ENCODE peak calls at places on chromosomes 11 and 22, in six cellular contexts. W is tibial nerve, G is fibroblast of the aortic adventitia, J is bronchial epithelial cell, Q is cardiac fibroblast, F is lower lobe of right lung. S is an unnamed sample.

GRCh38 chr11:65900125-65900898 is at the start of gene FOSL1:
- DNase-seq in W (peak; percentile 64), G (peak; percentile 93), J (peak; percentile 93), Q (peak; percentile 97), F (peak; percentile 96), S (peak; percentile 100)

GRCh38 chr22:40645579-40646197 is 9.2 kb upstream of the MRTFA start:
- DNase-seq in W (no peak), G (no peak), J (no peak), Q (no peak), F (no peak), S (no peak)

GRCh38 chr22:27986459-27986858 is 67.4 kb upstream of the PITPNB start:
- DNase-seq in W (no peak), G (no peak), J (no peak), Q (no peak), F (no peak), S (no peak)

GRCh38 chr11:56473252-56473651 is at the start of gene OR5M3:
- DNase-seq in W (no peak), G (no peak), J (no peak), Q (no peak), F (no peak), S (no peak)

GRCh38 chr11:76603202-76603601 is 67.3 kb downstream of the LRRC32 start:
- DNase-seq in W (no peak), G (no peak), J (no peak), Q (no peak), F (no peak), S (no peak)

GRCh38 chr22:46758867-46759290 is 3.6 kb upstream of the TBC1D22A start:
- DNase-seq in W (peak; percentile 42), G (peak; percentile 72), J (peak; percentile 62), Q (peak; percentile 81), F (peak; percentile 53), S (peak; percentile 76)

GRCh38 chr22:25059438-25059837 is 106.9 kb downstream of the KIAA1671 start:
- DNase-seq in W (no peak), G (no peak), J (no peak), Q (no peak), F (no peak), S (no peak)

GRCh38 chr11:102733232-102733875 is 8.6 kb upstream of the MMP8 start:
- DNase-seq in W (peak; percentile 35), G (peak; percentile 62), J (peak; percentile 64), Q (peak; percentile 39), F (peak; percentile 68), S (peak; percentile 80)

GRCh38 chr22:19035474-19036228 is 86.6 kb downstream of the DGCR2 start:
- DNase-seq in W (no peak), G (no peak), J (no peak), Q (no peak), F (peak; percentile 43), S (no peak)

GRCh38 chr22:50114221-50114981 is 24.6 kb downstream of the MOV10L1 start:
- DNase-seq in W (no peak), G (peak; percentile 96), J (peak; percentile 29), Q (peak; percentile 89), F (peak; percentile 78), S (peak; percentile 54)

GRCh38 chr11:62648185-62648966 is 2.0 kb upstream of the GANAB start:
- DNase-seq in W (no peak), G (no peak), J (no peak), Q (no peak), F (no peak), S (no peak)

GRCh38 chr11:21615871-21616270 is 577.0 kb upstream of the ANO5 start:
- DNase-seq in W (no peak), G (no peak), J (no peak), Q (no peak), F (no peak), S (no peak)

GRCh38 chr11:8631395-8632110 is 37.5 kb upstream of the STK33 start:
- DNase-seq in W (peak; percentile 57), G (peak; percentile 69), J (peak; percentile 60), Q (peak; percentile 73), F (no peak), S (peak; percentile 82)

GRCh38 chr11:4181780-4182721 is 87.5 kb downstream of the RRM1 start:
- DNase-seq in W (no peak), G (peak; percentile 50), J (peak; percentile 52), Q (peak; percentile 67), F (peak; percentile 68), S (peak; percentile 63)

GRCh38 chr22:22111267-22111751 is 128.7 kb upstream of the TOP3B start:
- DNase-seq in W (no peak), G (peak; percentile 77), J (peak; percentile 97), Q (peak; percentile 35), F (no peak), S (peak; percentile 99)

GRCh38 chr11:27557223-27557622 is 50.7 kb upstream of the LIN7C start:
- DNase-seq in W (no peak), G (no peak), J (no peak), Q (no peak), F (no peak), S (no peak)

GRCh38 chr11:132048040-132048439 is 677.6 kb downstream of the NTM start:
- DNase-seq in W (no peak), G (no peak), J (no peak), Q (no peak), F (no peak), S (no peak)

GRCh38 chr11:12606597-12606996 is 67.6 kb upstream of the TEAD1 start:
- DNase-seq in W (no peak), G (peak; percentile 92), J (peak; percentile 11), Q (peak; percentile 82), F (no peak), S (peak; percentile 17)

GRCh38 chr22:20904008-20904979 is 12.9 kb upstream of the CRKL start:
- DNase-seq in W (peak; percentile 56), G (peak; percentile 99), J (peak; percentile 100), Q (peak; percentile 95), F (no peak), S (peak; percentile 99)

GRCh38 chr11:44855138-44855849 is 95.4 kb downstream of the TP53I11 start:
- DNase-seq in W (no peak), G (no peak), J (no peak), Q (no peak), F (no peak), S (no peak)

DNA sequence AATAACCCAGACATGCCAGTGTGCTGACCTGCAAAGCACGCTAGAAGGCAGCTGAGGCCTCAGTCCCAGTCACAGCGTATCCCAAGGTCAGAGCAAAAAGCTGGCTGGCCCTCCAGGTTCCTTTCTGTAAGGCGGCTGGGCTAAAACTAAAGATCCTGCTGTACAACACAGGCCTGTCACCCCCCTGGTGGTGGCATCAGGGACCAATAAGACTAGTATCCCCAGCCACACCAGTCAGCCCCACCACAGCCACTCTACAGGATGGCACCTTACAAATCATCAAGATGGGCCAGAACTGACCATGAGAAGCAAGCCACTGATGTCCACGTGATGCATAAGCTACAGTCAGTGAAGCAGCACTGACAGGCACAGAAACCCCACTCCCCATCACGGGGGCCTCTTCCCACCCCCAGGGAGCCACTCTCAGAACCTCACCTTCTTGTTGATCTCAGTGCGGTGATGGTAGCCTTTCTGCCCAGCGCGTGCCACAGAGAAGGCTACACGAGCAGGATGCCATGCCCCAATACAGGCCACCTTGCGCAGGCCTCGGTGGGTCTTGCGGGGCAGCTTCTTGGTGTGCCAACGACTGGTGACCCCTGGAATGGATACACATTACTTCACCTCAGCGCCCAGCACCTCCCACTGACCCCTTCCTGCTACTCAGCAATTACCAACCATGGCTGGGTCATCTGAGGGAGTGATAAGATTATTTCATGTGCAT is 5.0 kb downstream of the RPL3 start:
- DNase-seq in W (no peak), G (no peak), J (no peak), Q (no peak), F (no peak), S (no peak)
- TF ChIP-seq CTCF in W (no peak), G (no peak), J (peak; percentile 14), Q (no peak), F (no peak), S (peak; percentile 28)

DNA sequence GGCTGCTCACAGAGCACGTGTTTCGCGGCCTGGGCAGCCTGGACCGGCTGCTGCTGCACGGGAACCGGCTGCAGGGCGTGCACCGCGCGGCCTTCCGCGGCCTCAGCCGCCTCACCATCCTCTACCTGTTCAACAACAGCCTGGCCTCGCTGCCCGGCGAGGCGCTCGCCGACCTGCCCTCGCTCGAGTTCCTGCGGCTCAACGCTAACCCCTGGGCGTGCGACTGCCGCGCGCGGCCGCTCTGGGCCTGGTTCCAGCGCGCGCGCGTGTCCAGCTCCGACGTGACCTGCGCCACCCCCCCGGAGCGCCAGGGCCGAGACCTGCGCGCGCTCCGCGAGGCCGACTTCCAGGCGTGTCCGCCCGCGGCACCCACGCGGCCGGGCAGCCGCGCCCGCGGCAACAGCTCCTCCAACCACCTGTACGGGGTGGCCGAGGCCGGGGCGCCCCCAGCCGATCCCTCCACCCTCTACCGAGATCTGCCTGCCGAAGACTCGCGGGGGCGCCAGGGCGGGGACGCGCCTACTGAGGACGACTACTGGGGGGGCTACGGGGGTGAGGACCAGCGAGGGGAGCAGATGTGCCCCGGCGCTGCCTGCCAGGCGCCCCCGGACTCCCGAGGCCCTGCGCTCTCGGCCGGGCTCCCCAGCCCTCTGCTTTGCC is 16.0 kb downstream of the RTN4RL2 start:
- DNase-seq in W (no peak), G (no peak), J (no peak), Q (no peak), F (peak; percentile 71), S (no peak)
- H3K4me3 ChIP-seq in W (peak overlapping the region; percentile 29), G (peak overlapping the region; percentile 44), J (peak overlapping the region; percentile 36), Q (no peak overlapping the region), F (peak overlapping the region; percentile 60), S (peak overlapping the region; percentile 20)

DNA sequence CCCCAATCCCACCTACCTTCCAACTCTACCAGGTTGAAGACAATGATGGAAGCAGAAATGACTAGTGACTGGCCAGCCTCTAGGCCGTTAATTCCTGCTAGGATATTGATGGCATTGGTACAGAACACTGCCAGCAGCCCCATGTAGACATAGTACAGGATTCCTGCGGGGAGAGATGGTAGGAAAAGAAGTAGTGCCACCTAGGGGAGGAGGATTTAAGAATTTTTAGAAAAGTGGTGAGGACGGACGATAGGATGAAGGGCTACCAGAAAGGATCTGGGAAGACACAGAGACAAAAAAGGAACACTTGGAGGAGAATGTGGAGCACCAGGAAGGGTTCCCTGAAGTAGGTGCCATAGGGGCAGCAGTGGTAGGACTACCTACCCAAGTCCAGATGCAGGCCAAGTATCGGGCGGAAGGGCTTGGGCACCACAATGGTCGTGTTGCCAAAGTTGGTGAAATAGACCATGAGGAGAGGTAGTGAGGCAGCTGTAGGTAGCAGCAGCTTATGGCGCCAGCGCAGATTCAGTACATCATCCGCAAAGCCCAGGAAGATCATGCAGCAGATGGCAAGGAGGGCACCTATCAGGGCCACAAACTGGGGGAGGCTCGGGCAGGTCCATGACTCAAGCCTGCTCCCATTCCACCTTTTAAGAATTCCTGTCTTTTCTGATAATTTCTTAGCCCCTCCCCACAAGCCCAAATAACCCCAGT is 1.2 kb downstream of the DPAGT1 start:
- DNase-seq in W (no peak), G (peak; percentile 67), J (peak; percentile 51), Q (peak; percentile 75), F (no peak), S (peak; percentile 66)
- TF ChIP-seq CTCF in W (no peak), G (peak; percentile 53), J (peak; percentile 44), Q (peak; percentile 44), F (peak; percentile 21), S (peak; percentile 55)

DNA sequence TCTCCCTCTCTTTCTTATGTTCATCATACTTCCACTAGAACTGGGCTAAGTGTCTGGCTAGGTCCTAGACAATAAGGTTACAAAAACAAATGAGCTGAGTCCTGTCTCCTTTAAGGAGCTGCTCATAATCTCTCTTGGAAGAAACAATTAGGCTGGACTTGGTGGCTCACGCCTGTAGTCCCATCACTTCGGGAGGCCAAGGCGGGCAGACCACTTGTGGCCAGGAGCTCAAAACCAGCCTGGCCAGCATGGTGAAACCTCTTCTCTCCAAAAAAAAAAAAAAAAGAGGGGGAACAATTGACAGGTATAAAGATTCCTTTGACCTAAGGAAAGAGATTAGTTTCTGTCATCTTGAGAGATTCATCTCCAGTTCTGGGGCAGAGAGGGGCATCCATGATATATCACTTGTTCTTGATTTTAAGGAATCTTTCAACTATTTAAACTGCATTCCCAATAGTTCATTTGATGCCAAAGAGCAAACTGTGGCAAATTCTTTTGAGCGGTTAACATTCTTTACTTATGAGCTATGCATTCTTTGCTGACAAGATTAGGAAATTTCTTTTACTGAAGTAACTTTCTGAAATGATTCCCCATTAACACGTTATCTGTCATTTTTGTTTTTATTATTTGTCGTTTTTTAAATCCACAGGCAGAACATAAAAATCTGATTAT is 125.5 kb downstream of the C11orf87 start:
- DNase-seq in W (no peak), G (peak; percentile 83), J (peak; percentile 41), Q (peak; percentile 73), F (peak; percentile 32), S (peak; percentile 48)
- H3K4me3 ChIP-seq in W (no peak overlapping the region), G (no peak overlapping the region), J (no peak overlapping the region), Q (no peak overlapping the region), F (no peak overlapping the region), S (no peak overlapping the region)